ENCODE peak calls at places on chromosome 5, in four cellular contexts. One of them, this sample, is unnamed.
A peak's percentile ranks its signal among the peaks of the same experiment; 100 is the strongest.

GRCh38 chr5:1185038-1185651 is 16.2 kb upstream of the SLC6A19 start:
- DNase-seq in NB4: no peak
- DNase-seq in T-helper 1 cell: no peak
- DNase-seq in activated T-cell treated with anti-CD3 and anti-CD28 coated beads for 24 hours: no peak
- DNase-seq in this sample: no peak

GRCh38 chr5:158466196-158466595 is 607.3 kb upstream of the CLINT1 start:
- DNase-seq in NB4: peak; percentile 31
- DNase-seq in T-helper 1 cell: no peak
- DNase-seq in activated T-cell treated with anti-CD3 and anti-CD28 coated beads for 24 hours: no peak
- DNase-seq in this sample: no peak

GRCh38 chr5:55459572-55459971 is 75.2 kb downstream of the PLPP1 start:
- DNase-seq in NB4: no peak
- DNase-seq in T-helper 1 cell: no peak
- DNase-seq in activated T-cell treated with anti-CD3 and anti-CD28 coated beads for 24 hours: no peak
- DNase-seq in this sample: no peak

GRCh38 chr5:151079838-151080619 is 805 bp downstream of the TNIP1 start:
- DNase-seq in NB4: peak; percentile 28
- DNase-seq in T-helper 1 cell: no peak
- DNase-seq in activated T-cell treated with anti-CD3 and anti-CD28 coated beads for 24 hours: peak; percentile 66
- DNase-seq in this sample: peak; percentile 48

GRCh38 chr5:86837610-86838009 is 219.9 kb downstream of the COX7C start:
- DNase-seq in NB4: no peak
- DNase-seq in T-helper 1 cell: no peak
- DNase-seq in activated T-cell treated with anti-CD3 and anti-CD28 coated beads for 24 hours: no peak
- DNase-seq in this sample: no peak

GRCh38 chr5:172411423-172412111 is 42.8 kb downstream of the SH3PXD2B start:
- DNase-seq in NB4: peak; percentile 46
- DNase-seq in T-helper 1 cell: no peak
- DNase-seq in activated T-cell treated with anti-CD3 and anti-CD28 coated beads for 24 hours: peak; percentile 11
- DNase-seq in this sample: no peak

GRCh38 chr5:29005386-29005785 is 1967.0 kb upstream of the CDH9 start:
- DNase-seq in NB4: peak; percentile 20
- DNase-seq in T-helper 1 cell: no peak
- DNase-seq in activated T-cell treated with anti-CD3 and anti-CD28 coated beads for 24 hours: no peak
- DNase-seq in this sample: no peak

GRCh38 chr5:103889500-103890209 is 327.1 kb upstream of the NUDT12 start:
- DNase-seq in NB4: no peak
- DNase-seq in T-helper 1 cell: no peak
- DNase-seq in activated T-cell treated with anti-CD3 and anti-CD28 coated beads for 24 hours: no peak
- DNase-seq in this sample: no peak

GRCh38 chr5:60483046-60483445 is 216.9 kb downstream of the DEPDC1B start:
- DNase-seq in NB4: no peak
- DNase-seq in T-helper 1 cell: no peak
- DNase-seq in activated T-cell treated with anti-CD3 and anti-CD28 coated beads for 24 hours: no peak
- DNase-seq in this sample: no peak

GRCh38 chr5:180026320-180026719 is 45.2 kb downstream of the RNF130 start:
- DNase-seq in NB4: peak; percentile 42
- DNase-seq in T-helper 1 cell: no peak
- DNase-seq in activated T-cell treated with anti-CD3 and anti-CD28 coated beads for 24 hours: no peak
- DNase-seq in this sample: no peak

GRCh38 chr5:102959055-102959454 is 160.9 kb downstream of the GIN1 start:
- DNase-seq in NB4: no peak
- DNase-seq in T-helper 1 cell: no peak
- DNase-seq in activated T-cell treated with anti-CD3 and anti-CD28 coated beads for 24 hours: no peak
- DNase-seq in this sample: no peak

GRCh38 chr5:147669113-147669869 is 113.2 kb downstream of the JAKMIP2 start:
- DNase-seq in NB4: no peak
- DNase-seq in T-helper 1 cell: no peak
- DNase-seq in activated T-cell treated with anti-CD3 and anti-CD28 coated beads for 24 hours: no peak
- DNase-seq in this sample: no peak

GRCh38 chr5:91266184-91266705 is 116.9 kb downstream of the ARRDC3 start:
- DNase-seq in NB4: peak; percentile 61
- DNase-seq in T-helper 1 cell: no peak
- DNase-seq in activated T-cell treated with anti-CD3 and anti-CD28 coated beads for 24 hours: no peak
- DNase-seq in this sample: peak; percentile 52

GRCh38 chr5:124806026-124806856 is 59.8 kb upstream of the ZNF608 start:
- DNase-seq in NB4: no peak
- DNase-seq in T-helper 1 cell: no peak
- DNase-seq in activated T-cell treated with anti-CD3 and anti-CD28 coated beads for 24 hours: no peak
- DNase-seq in this sample: no peak

GRCh38 chr5:168592014-168592368 is 12.8 kb upstream of the PANK3 start:
- DNase-seq in NB4: no peak
- DNase-seq in T-helper 1 cell: no peak
- DNase-seq in activated T-cell treated with anti-CD3 and anti-CD28 coated beads for 24 hours: no peak
- DNase-seq in this sample: no peak

GRCh38 chr5:157575096-157575872 is at the start of gene ADAM19:
- DNase-seq in NB4: no peak
- DNase-seq in T-helper 1 cell: peak; percentile 33
- DNase-seq in activated T-cell treated with anti-CD3 and anti-CD28 coated beads for 24 hours: peak; percentile 40
- DNase-seq in this sample: no peak

GRCh38 chr5:153659337-153659736 is 168.9 kb downstream of the GRIA1 start:
- DNase-seq in NB4: no peak
- DNase-seq in T-helper 1 cell: no peak
- DNase-seq in activated T-cell treated with anti-CD3 and anti-CD28 coated beads for 24 hours: no peak
- DNase-seq in this sample: no peak

GRCh38 chr5:37174928-37175327 is 74.2 kb downstream of the CPLANE1 start:
- DNase-seq in NB4: no peak
- DNase-seq in T-helper 1 cell: no peak
- DNase-seq in activated T-cell treated with anti-CD3 and anti-CD28 coated beads for 24 hours: no peak
- DNase-seq in this sample: no peak

GRCh38 chr5:172943283-172943841 is 15.9 kb upstream of the RPL26L1 start:
- DNase-seq in NB4: peak; percentile 87
- DNase-seq in T-helper 1 cell: no peak
- DNase-seq in activated T-cell treated with anti-CD3 and anti-CD28 coated beads for 24 hours: no peak
- DNase-seq in this sample: peak; percentile 59

GRCh38 chr5:73412597-73412988 is 36.0 kb downstream of the FOXD1 start:
- DNase-seq in NB4: no peak
- DNase-seq in T-helper 1 cell: no peak
- DNase-seq in activated T-cell treated with anti-CD3 and anti-CD28 coated beads for 24 hours: no peak
- DNase-seq in this sample: no peak

GRCh38 chr5:151758141-151758429 is 346 bp downstream of the ATOX1 start:
- DNase-seq in NB4: no peak
- DNase-seq in T-helper 1 cell: no peak
- DNase-seq in activated T-cell treated with anti-CD3 and anti-CD28 coated beads for 24 hours: no peak
- DNase-seq in this sample: no peak

GRCh38 chr5:40165789-40166728 is 513.7 kb upstream of the PTGER4 start:
- DNase-seq in NB4: peak; percentile 31
- DNase-seq in T-helper 1 cell: no peak
- DNase-seq in activated T-cell treated with anti-CD3 and anti-CD28 coated beads for 24 hours: no peak
- DNase-seq in this sample: no peak

GRCh38 chr5:151164687-151165392 is 7.3 kb upstream of the ANXA6 start:
- DNase-seq in NB4: peak; percentile 83
- DNase-seq in T-helper 1 cell: peak; percentile 63
- DNase-seq in activated T-cell treated with anti-CD3 and anti-CD28 coated beads for 24 hours: peak; percentile 77
- DNase-seq in this sample: peak; percentile 90

GRCh38 chr5:96616801-96617200 is 45.4 kb upstream of the CAST start:
- DNase-seq in NB4: no peak
- DNase-seq in T-helper 1 cell: no peak
- DNase-seq in activated T-cell treated with anti-CD3 and anti-CD28 coated beads for 24 hours: no peak
- DNase-seq in this sample: no peak

GRCh38 chr5:140925806-140926205 is 293 bp upstream of the PCDHAC1 start:
- DNase-seq in NB4: no peak
- DNase-seq in T-helper 1 cell: no peak
- DNase-seq in activated T-cell treated with anti-CD3 and anti-CD28 coated beads for 24 hours: no peak
- DNase-seq in this sample: no peak

GRCh38 chr5:151298063-151298462 is 5.5 kb downstream of the SLC36A3 start:
- DNase-seq in NB4: peak; percentile 54
- DNase-seq in T-helper 1 cell: no peak
- DNase-seq in activated T-cell treated with anti-CD3 and anti-CD28 coated beads for 24 hours: no peak
- DNase-seq in this sample: peak; percentile 59

GRCh38 chr5:176980818-176981217 is 25.8 kb downstream of the UIMC1 start:
- DNase-seq in NB4: no peak
- DNase-seq in T-helper 1 cell: no peak
- DNase-seq in activated T-cell treated with anti-CD3 and anti-CD28 coated beads for 24 hours: no peak
- DNase-seq in this sample: no peak

GRCh38 chr5:83554133-83554532 is 82.6 kb downstream of the VCAN start:
- DNase-seq in NB4: no peak
- DNase-seq in T-helper 1 cell: no peak
- DNase-seq in activated T-cell treated with anti-CD3 and anti-CD28 coated beads for 24 hours: no peak
- DNase-seq in this sample: no peak

GRCh38 chr5:171418982-171419662 is at the start of gene FGF18:
- DNase-seq in NB4: no peak
- DNase-seq in T-helper 1 cell: no peak
- DNase-seq in activated T-cell treated with anti-CD3 and anti-CD28 coated beads for 24 hours: peak; percentile 8
- DNase-seq in this sample: peak; percentile 36

GRCh38 chr5:76952795-76953536 is at the start of gene CRHBP:
- DNase-seq in NB4: no peak
- DNase-seq in T-helper 1 cell: no peak
- DNase-seq in activated T-cell treated with anti-CD3 and anti-CD28 coated beads for 24 hours: no peak
- DNase-seq in this sample: no peak

GRCh38 chr5:58381566-58381965 is 78.3 kb downstream of the PLK2 start:
- DNase-seq in NB4: no peak
- DNase-seq in T-helper 1 cell: no peak
- DNase-seq in activated T-cell treated with anti-CD3 and anti-CD28 coated beads for 24 hours: no peak
- DNase-seq in this sample: no peak

GRCh38 chr5:149486726-149487635 is 64.3 kb downstream of the CSNK1A1 start:
- DNase-seq in NB4: no peak
- DNase-seq in T-helper 1 cell: no peak
- DNase-seq in activated T-cell treated with anti-CD3 and anti-CD28 coated beads for 24 hours: no peak
- DNase-seq in this sample: no peak

GRCh38 chr5:110969502-110969901 is 102.0 kb upstream of the TSLP start:
- DNase-seq in NB4: no peak
- DNase-seq in T-helper 1 cell: no peak
- DNase-seq in activated T-cell treated with anti-CD3 and anti-CD28 coated beads for 24 hours: no peak
- DNase-seq in this sample: no peak